ENCODE peak calls at places on chromosomes 16 and 17, in nine cellular contexts. One of them, this sample, is unnamed.

GRCh38 chr16:84950906-84951305 is 60.4 kb downstream of the ZDHHC7 start:
- DNase-seq in naive B cell: no peak
- DNase-seq in CD8-positive, alpha-beta T cell: no peak
- DNase-seq in anterior cingulate cortex: no peak
- DNase-seq in glutamatergic neuron: no peak
- DNase-seq in HFFc6: no peak
- DNase-seq in neuronal stem cell: no peak
- DNase-seq in ELF-1: peak; percentile 58
- DNase-seq in NCI-H526: no peak
- DNase-seq in this sample: no peak

GRCh38 chr17:10523043-10523442 is 4.7 kb upstream of the MYH1 start:
- DNase-seq in naive B cell: no peak
- DNase-seq in CD8-positive, alpha-beta T cell: no peak
- DNase-seq in anterior cingulate cortex: no peak
- DNase-seq in glutamatergic neuron: no peak
- DNase-seq in HFFc6: no peak
- DNase-seq in neuronal stem cell: no peak
- DNase-seq in ELF-1: no peak
- DNase-seq in NCI-H526: no peak
- DNase-seq in this sample: no peak

GRCh38 chr17:66459811-66460270 is 157.4 kb downstream of the PRKCA start:
- DNase-seq in naive B cell: no peak
- DNase-seq in CD8-positive, alpha-beta T cell: no peak
- DNase-seq in anterior cingulate cortex: no peak
- DNase-seq in glutamatergic neuron: no peak
- DNase-seq in HFFc6: peak; percentile 94
- DNase-seq in neuronal stem cell: no peak
- DNase-seq in ELF-1: no peak
- DNase-seq in NCI-H526: no peak
- DNase-seq in this sample: no peak

GRCh38 chr16:23694707-23695373 is 16.2 kb downstream of the PLK1 start:
- DNase-seq in naive B cell: no peak
- DNase-seq in CD8-positive, alpha-beta T cell: no peak
- DNase-seq in anterior cingulate cortex: no peak
- DNase-seq in glutamatergic neuron: peak; percentile 75
- DNase-seq in HFFc6: no peak
- DNase-seq in neuronal stem cell: peak; percentile 58
- DNase-seq in ELF-1: peak; percentile 89
- DNase-seq in NCI-H526: peak; percentile 30
- DNase-seq in this sample: no peak

GRCh38 chr17:66778531-66778930 is 56.4 kb upstream of the CACNG5 start:
- DNase-seq in naive B cell: no peak
- DNase-seq in CD8-positive, alpha-beta T cell: no peak
- DNase-seq in anterior cingulate cortex: no peak
- DNase-seq in glutamatergic neuron: no peak
- DNase-seq in HFFc6: no peak
- DNase-seq in neuronal stem cell: no peak
- DNase-seq in ELF-1: peak; percentile 66
- DNase-seq in NCI-H526: no peak
- DNase-seq in this sample: no peak

GRCh38 chr17:59223813-59224212 is 3.5 kb downstream of the GDPD1 start:
- DNase-seq in naive B cell: no peak
- DNase-seq in CD8-positive, alpha-beta T cell: no peak
- DNase-seq in anterior cingulate cortex: no peak
- DNase-seq in glutamatergic neuron: no peak
- DNase-seq in HFFc6: no peak
- DNase-seq in neuronal stem cell: no peak
- DNase-seq in ELF-1: no peak
- DNase-seq in NCI-H526: no peak
- DNase-seq in this sample: no peak

GRCh38 chr16:11624645-11625607 is 38.2 kb upstream of the LITAF start:
- DNase-seq in naive B cell: no peak
- DNase-seq in CD8-positive, alpha-beta T cell: no peak
- DNase-seq in anterior cingulate cortex: no peak
- DNase-seq in glutamatergic neuron: no peak
- DNase-seq in HFFc6: no peak
- DNase-seq in neuronal stem cell: no peak
- DNase-seq in ELF-1: no peak
- DNase-seq in NCI-H526: no peak
- DNase-seq in this sample: no peak

GRCh38 chr17:1203111-1203966 is 23.6 kb upstream of the ABR start:
- DNase-seq in naive B cell: peak; percentile 36
- DNase-seq in CD8-positive, alpha-beta T cell: peak; percentile 34
- DNase-seq in anterior cingulate cortex: no peak
- DNase-seq in glutamatergic neuron: peak; percentile 71
- DNase-seq in HFFc6: peak; percentile 45
- DNase-seq in neuronal stem cell: peak; percentile 73
- DNase-seq in ELF-1: peak; percentile 81
- DNase-seq in NCI-H526: no peak
- DNase-seq in this sample: no peak

GRCh38 chr17:67132366-67132765 is 88.0 kb downstream of the CACNG1 start:
- DNase-seq in naive B cell: no peak
- DNase-seq in CD8-positive, alpha-beta T cell: no peak
- DNase-seq in anterior cingulate cortex: no peak
- DNase-seq in glutamatergic neuron: no peak
- DNase-seq in HFFc6: no peak
- DNase-seq in neuronal stem cell: no peak
- DNase-seq in ELF-1: no peak
- DNase-seq in NCI-H526: peak; percentile 62
- DNase-seq in this sample: no peak

This sample was measured in NCI-H446 treated with DMSO at 0.1 percent for 48 hours.